ENCODE peak calls at places on chromosomes 2 and 18, in eight cellular contexts. J is HL-60; H is fibroblast of lung; X is CD8-positive, alpha-beta memory T cell; U is psoas muscle; E is IMR-90; G is hepatocyte; A is endodermal cell. C is an unnamed sample.

GRCh38 chr2:68172990-68173715 is 15.5 kb downstream of the PNO1 start:
- DNase-seq in A (no peak), U (no peak), E (no peak), X (no peak), G (no peak), J (peak), H (no peak), C (no peak)

GRCh38 chr18:26909599-26910290 is 44.2 kb upstream of the AQP4 start:
- DNase-seq in H (no peak), X (no peak), J (no peak), U (no peak), E (no peak), G (no peak), A (peak), C (no peak)

GRCh38 chr2:105112345-105112744 is 74.5 kb downstream of the MRPS9 start:
- DNase-seq in E (no peak), X (no peak), G (no peak), J (no peak), A (no peak), H (no peak), U (no peak), C (no peak)

GRCh38 chr2:212961255-212961654 is 190.2 kb downstream of the IKZF2 start:
- DNase-seq in U (no peak), A (no peak), E (no peak), J (no peak), G (no peak), X (no peak), H (no peak), C (no peak)

GRCh38 chr18:54775686-54776085 is 52.6 kb upstream of the RAB27B start:
- DNase-seq in X (no peak), U (no peak), E (peak), J (no peak), G (no peak), H (peak), A (no peak), C (no peak)

GRCh38 chr2:221552282-221552681 is 19.8 kb downstream of the EPHA4 start:
- DNase-seq in U (no peak), A (peak), J (no peak), X (no peak), G (no peak), E (no peak), H (no peak), C (no peak)

GRCh38 chr2:86441789-86442641 is 844 bp downstream of the KDM3A start:
- DNase-seq in X (peak), G (peak), U (peak), E (peak), A (peak), H (peak), J (peak), C (peak)

GRCh38 chr2:32363588-32363987 is 6.8 kb downstream of the BIRC6 start:
- DNase-seq in G (no peak), U (no peak), J (no peak), E (no peak), X (no peak), A (no peak), H (no peak), C (no peak)

GRCh38 chr2:233444501-233444900 is 90.2 kb downstream of the DGKD start:
- DNase-seq in E (no peak), H (no peak), X (no peak), A (no peak), G (no peak), U (peak), J (no peak), C (no peak)

GRCh38 chr2:199457147-199458016 is at the start of gene SATB2:
- DNase-seq in U (peak), G (peak), A (peak), J (peak), X (no peak), E (peak), H (peak), C (no peak)

GRCh38 chr2:200349868-200350267 is 43.4 kb downstream of the SPATS2L start:
- DNase-seq in H (no peak), U (no peak), G (no peak), A (no peak), J (no peak), X (no peak), E (no peak), C (no peak)

GRCh38 chr2:224359569-224359968 is 42.3 kb downstream of the FAM124B start:
- DNase-seq in G (no peak), A (peak), U (no peak), J (no peak), E (no peak), H (no peak), X (no peak), C (no peak)

GRCh38 chr2:102336502-102336945 is 19.1 kb upstream of the IL18R1 start:
- DNase-seq in X (no peak), U (no peak), G (no peak), H (no peak), J (no peak), A (no peak), E (peak), C (no peak)

GRCh38 chr18:31819925-31820229 is 59.2 kb upstream of the SLC25A52 start:
- DNase-seq in E (no peak), J (no peak), H (no peak), G (no peak), X (no peak), A (no peak), U (no peak), C (no peak)

GRCh38 chr2:160737247-160737646 is 243.6 kb upstream of the RBMS1 start:
- DNase-seq in U (no peak), G (no peak), A (no peak), E (no peak), J (no peak), X (no peak), H (no peak), C (no peak)

GRCh38 chr2:85773692-85774091 is 19.9 kb downstream of the ATOH8 start:
- DNase-seq in G (no peak), U (peak), E (no peak), H (no peak), A (no peak), X (no peak), J (no peak), C (no peak)

GRCh38 chr2:172512810-172513523 is 42.9 kb upstream of the PDK1 start:
- DNase-seq in E (no peak), H (no peak), A (no peak), X (no peak), U (no peak), J (no peak), G (no peak), C (no peak)
- H3K4me3 ChIP-seq in E (no peak), H (no peak), A (peak), X (no peak), U (no peak), J (no peak), G (no peak), C (no peak)

GRCh38 chr2:217621391-217621801 is 381.4 kb downstream of the TNS1 start:
- DNase-seq in G (no peak), J (no peak), H (peak), X (no peak), A (no peak), U (no peak), E (peak), C (no peak)
- H3K27ac ChIP-seq in G (peak), J (no peak), H (no peak), X (no peak), A (peak), U (no peak), E (no peak), C (no peak)

DNA sequence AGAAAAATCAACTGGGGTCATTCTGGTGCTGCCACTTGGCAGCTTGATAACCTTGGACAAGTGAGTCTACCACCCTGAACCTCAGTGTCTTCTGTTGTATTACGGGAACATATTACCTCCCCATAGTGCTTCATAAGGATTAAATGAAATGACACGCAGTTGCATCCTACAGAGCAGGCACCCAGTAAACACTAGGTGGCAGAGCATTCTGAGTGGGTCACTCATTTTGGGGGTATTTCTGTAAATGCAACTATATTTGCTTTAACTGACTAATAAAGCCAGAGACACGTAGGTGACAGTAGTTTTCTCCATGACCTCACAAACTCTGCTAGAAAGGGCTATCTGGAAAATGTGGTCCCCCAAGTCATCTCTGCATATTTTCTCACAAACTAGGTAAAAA is 4.7 kb downstream of the CD226 start:
- DNase-seq in X (no peak), H (no peak), G (no peak), E (no peak), J (no peak), A (no peak), U (no peak), C (no peak)
- H3K4me3 ChIP-seq in X (no peak), H (no peak), G (no peak), E (no peak), J (no peak), A (no peak), U (no peak), C (no peak)

GRCh38 chr2:234914371-234915154 is 37.3 kb upstream of the SH3BP4 start:
- DNase-seq in X (no peak), J (no peak), G (no peak), E (no peak), A (no peak), H (no peak), U (no peak), C (no peak)

GRCh38 chr2:234910186-234910679 is 41.6 kb upstream of the SH3BP4 start:
- DNase-seq in J (no peak), G (no peak), H (no peak), A (no peak), X (no peak), E (no peak), U (no peak), C (no peak)

GRCh38 chr2:234911271-234911670 is 40.5 kb upstream of the SH3BP4 start:
- DNase-seq in J (no peak), A (no peak), E (peak), G (no peak), H (peak), U (no peak), X (no peak), C (peak)

GRCh38 chr2:234913208-234913626 is 38.6 kb upstream of the SH3BP4 start:
- DNase-seq in G (peak), E (peak), A (no peak), H (peak), X (no peak), U (no peak), J (no peak), C (peak)

GRCh38 chr2:234912437-234912836 is 39.4 kb upstream of the SH3BP4 start:
- DNase-seq in H (no peak), U (no peak), E (no peak), G (no peak), X (no peak), A (no peak), J (no peak), C (no peak)
- H3K27ac ChIP-seq in H (no peak), U (no peak), E (peak), G (no peak), X (no peak), A (no peak), J (no peak), C (no peak)

DNA sequence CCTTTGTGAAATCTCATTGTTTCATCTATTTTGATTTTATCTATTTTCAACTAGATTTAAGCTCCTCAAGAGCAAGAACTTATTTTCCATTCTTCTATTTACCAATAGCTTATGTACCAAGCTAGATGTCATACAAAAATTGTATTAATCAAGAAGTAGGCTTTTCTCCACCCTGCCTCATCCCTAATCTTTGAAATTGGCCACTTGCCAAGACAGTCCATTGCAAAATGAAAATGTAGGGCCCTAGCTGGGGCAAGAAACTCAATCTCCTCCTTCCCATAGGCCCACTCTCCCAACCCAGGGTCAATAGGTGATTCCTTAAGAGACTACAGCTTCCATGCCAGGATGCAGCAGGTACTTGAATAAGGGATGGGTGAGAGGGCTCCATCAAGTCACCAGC is 39.3 kb upstream of the STPG4 start:
- DNase-seq in A (no peak), X (no peak), H (no peak), J (no peak), U (no peak), G (no peak), E (no peak), C (no peak)
- H3K4me3 ChIP-seq in A (no peak), X (no peak), H (no peak), J (no peak), U (no peak), G (no peak), E (no peak), C (no peak)

GRCh38 chr18:3604260-3604625 is 154.3 kb downstream of the TGIF1 start:
- DNase-seq in U (no peak), J (no peak), E (no peak), A (no peak), H (no peak), X (no peak), G (no peak), C (no peak)
- H3K27ac ChIP-seq in U (peak), J (peak), E (peak), A (peak), H (peak), X (peak), G (peak), C (peak)

GRCh38 chr2:108835038-108835437 is 48.5 kb downstream of the CCDC138 start:
- DNase-seq in U (no peak), H (no peak), J (no peak), A (no peak), G (no peak), E (no peak), X (no peak), C (no peak)

GRCh38 chr2:108829916-108830315 is 43.3 kb downstream of the CCDC138 start:
- DNase-seq in E (no peak), A (no peak), U (no peak), J (no peak), H (no peak), X (no peak), G (no peak), C (no peak)

GRCh38 chr2:108837198-108837597 is 50.6 kb downstream of the CCDC138 start:
- DNase-seq in U (no peak), J (no peak), A (no peak), X (no peak), E (no peak), H (no peak), G (no peak), C (no peak)

GRCh38 chr2:108833219-108833618 is 46.6 kb downstream of the CCDC138 start:
- DNase-seq in X (no peak), H (peak), U (no peak), G (no peak), J (no peak), A (no peak), E (peak), C (peak)

GRCh38 chr2:108834620-108835019 is 48.0 kb downstream of the CCDC138 start:
- DNase-seq in J (no peak), H (no peak), G (no peak), U (no peak), E (no peak), X (no peak), A (no peak), C (no peak)
- H3K4me3 ChIP-seq in J (no peak), H (no peak), G (no peak), U (no peak), E (no peak), X (no peak), A (no peak), C (no peak)

GRCh38 chr2:235829726-235830125 is 335.9 kb downstream of the AGAP1 start:
- DNase-seq in E (no peak), X (no peak), J (no peak), G (no peak), H (no peak), A (no peak), U (no peak), C (no peak)
- H3K27ac ChIP-seq in E (no peak), X (no peak), J (no peak), G (no peak), H (no peak), A (no peak), U (no peak), C (no peak)

DNA sequence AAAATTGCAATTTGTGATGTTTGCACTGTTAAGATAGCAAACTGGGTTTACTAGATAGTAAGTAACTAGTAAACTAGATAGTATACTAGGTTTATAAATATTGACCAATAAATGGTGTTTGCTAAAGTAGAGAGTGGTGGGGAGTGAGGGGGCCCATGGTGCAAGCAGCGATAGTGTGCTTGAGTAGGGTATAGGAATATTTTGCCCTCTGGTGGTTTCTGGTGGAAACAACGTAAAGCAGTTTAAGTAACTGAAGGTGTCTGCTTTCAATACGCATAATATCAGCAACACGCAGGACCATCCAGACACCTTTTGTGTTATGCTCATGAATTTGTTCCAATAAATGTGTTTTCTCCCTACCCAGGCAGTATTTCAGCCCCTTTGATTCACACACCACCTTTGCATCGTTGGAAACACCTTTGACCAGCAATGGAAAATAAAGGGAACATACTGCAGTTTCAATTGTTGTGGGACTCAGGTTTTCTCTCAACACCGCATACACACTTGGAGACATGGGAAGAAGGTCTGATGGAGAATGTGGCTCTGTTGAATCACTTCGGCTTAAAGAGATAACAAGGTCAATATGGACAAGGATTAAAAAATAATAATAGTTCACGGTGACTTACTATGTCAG is 16.7 kb upstream of the STAT1 start:
- DNase-seq in U (no peak), H (peak), A (peak), J (no peak), G (peak), E (peak), X (peak), C (no peak)
- H3K4me3 ChIP-seq in U (no peak), H (no peak), A (no peak), J (no peak), G (no peak), E (no peak), X (no peak), C (no peak)

GRCh38 chr2:43132523-43133301 is 93.7 kb downstream of the ZFP36L2 start:
- DNase-seq in G (no peak), A (peak), E (no peak), J (peak), X (peak), U (no peak), H (no peak), C (no peak)

GRCh38 chr2:43134571-43134889 is 91.9 kb downstream of the ZFP36L2 start:
- DNase-seq in A (no peak), X (no peak), G (peak), J (no peak), E (no peak), U (no peak), H (no peak), C (no peak)

GRCh38 chr2:43133336-43133707 is 93.1 kb downstream of the ZFP36L2 start:
- DNase-seq in H (no peak), E (no peak), U (no peak), J (no peak), X (no peak), A (no peak), G (no peak), C (no peak)

GRCh38 chr2:43135583-43135982 is 90.8 kb downstream of the ZFP36L2 start:
- DNase-seq in U (no peak), A (peak), G (peak), J (no peak), X (no peak), H (no peak), E (no peak), C (no peak)

DNA sequence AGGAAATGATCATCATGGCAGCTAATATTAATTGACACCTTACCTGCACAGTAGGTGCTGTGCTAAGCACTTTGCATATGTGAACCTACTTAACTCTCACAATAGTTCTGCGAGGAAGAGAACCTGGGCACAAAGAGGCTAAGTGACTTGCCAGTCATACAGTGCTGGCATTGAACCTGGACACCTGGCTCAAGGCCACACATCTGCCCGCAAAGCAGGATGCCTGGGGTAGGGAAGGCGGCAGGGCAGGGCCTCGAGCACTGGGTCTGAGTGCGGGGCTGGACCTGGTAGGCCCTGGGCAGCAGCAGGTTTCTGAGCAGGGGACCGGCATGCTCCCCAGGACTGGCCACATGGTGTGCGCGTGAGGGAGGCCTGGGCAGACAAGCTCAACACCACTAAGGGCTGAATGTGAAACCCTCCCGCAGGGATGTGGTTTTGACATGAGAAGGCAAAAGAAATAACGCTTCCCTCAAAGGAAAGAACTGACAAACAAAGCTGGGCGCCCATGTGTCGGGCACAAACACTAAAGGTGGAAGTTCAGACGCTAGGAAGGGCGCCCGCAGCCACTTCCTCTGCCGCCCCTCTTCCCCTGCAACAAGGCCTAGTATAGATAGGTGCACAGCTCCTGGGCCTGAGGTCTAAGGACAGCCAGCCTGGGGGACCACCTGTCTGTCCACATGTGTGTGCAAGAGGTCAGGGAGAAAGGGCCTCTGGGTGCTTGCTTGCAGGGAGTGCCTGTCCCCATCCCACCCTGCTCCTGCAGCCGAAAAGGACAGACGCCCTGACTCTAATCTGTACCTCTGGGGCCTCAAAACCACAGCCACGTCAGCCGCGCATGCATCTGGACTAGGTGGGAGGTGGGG is 92.5 kb downstream of the ZFP36L2 start:
- DNase-seq in J (peak), H (no peak), A (peak), X (peak), G (no peak), E (no peak), U (no peak), C (no peak)
- H3K27ac ChIP-seq in J (peak), H (no peak), A (no peak), X (peak), G (no peak), E (no peak), U (no peak), C (no peak)